ENCODE peak calls at places on chromosomes 4 and X, in ten cellular contexts. One of them, this sample, is unnamed.

GRCh38 chr4:118277243-118277642 is 75.6 kb downstream of the PRSS12 start:
- DNase-seq in AG10803: no peak
- DNase-seq in tibial nerve: no peak
- DNase-seq in lower leg skin: no peak
- DNase-seq in esophagus squamous epithelium: no peak
- DNase-seq in sigmoid colon: no peak
- DNase-seq in tibial artery: no peak
- DNase-seq in pancreas: no peak
- DNase-seq in stomach: no peak
- DNase-seq in dorsolateral prefrontal cortex: no peak
- DNase-seq in this sample: no peak

GRCh38 chrX:116238093-116238492 is 67.5 kb downstream of the AGTR2 start:
- DNase-seq in lower leg skin: no peak
- DNase-seq in pancreas: no peak
- DNase-seq in tibial nerve: no peak
- DNase-seq in tibial artery: no peak
- DNase-seq in AG10803: no peak
- DNase-seq in esophagus squamous epithelium: no peak
- DNase-seq in dorsolateral prefrontal cortex: no peak
- DNase-seq in stomach: no peak
- DNase-seq in sigmoid colon: no peak
- DNase-seq in this sample: no peak

GRCh38 chrX:118420462-118420861 is 74.6 kb downstream of the WDR44 start:
- DNase-seq in AG10803: peak; percentile 5
- DNase-seq in lower leg skin: no peak
- DNase-seq in esophagus squamous epithelium: no peak
- DNase-seq in tibial nerve: no peak
- DNase-seq in dorsolateral prefrontal cortex: no peak
- DNase-seq in tibial artery: no peak
- DNase-seq in pancreas: no peak
- DNase-seq in sigmoid colon: no peak
- DNase-seq in stomach: no peak
- DNase-seq in this sample: no peak

GRCh38 chrX:46444011-46444410 is 101.2 kb downstream of the ZNF674 start:
- DNase-seq in esophagus squamous epithelium: no peak
- DNase-seq in tibial nerve: no peak
- DNase-seq in stomach: no peak
- DNase-seq in lower leg skin: no peak
- DNase-seq in dorsolateral prefrontal cortex: no peak
- DNase-seq in pancreas: no peak
- DNase-seq in tibial artery: no peak
- DNase-seq in AG10803: peak; percentile 87
- DNase-seq in sigmoid colon: no peak
- DNase-seq in this sample: no peak

GRCh38 chr4:3767569-3768288 is 1.5 kb downstream of the ADRA2C start:
- DNase-seq in stomach: no peak
- DNase-seq in esophagus squamous epithelium: no peak
- DNase-seq in tibial nerve: no peak
- DNase-seq in pancreas: no peak
- DNase-seq in sigmoid colon: no peak
- DNase-seq in dorsolateral prefrontal cortex: no peak
- DNase-seq in lower leg skin: no peak
- DNase-seq in AG10803: no peak
- DNase-seq in tibial artery: no peak
- DNase-seq in this sample: no peak

GRCh38 chrX:40054793-40055192 is 43.0 kb downstream of the BCOR start:
- DNase-seq in dorsolateral prefrontal cortex: no peak
- DNase-seq in tibial nerve: no peak
- DNase-seq in pancreas: no peak
- DNase-seq in lower leg skin: no peak
- DNase-seq in AG10803: no peak
- DNase-seq in sigmoid colon: no peak
- DNase-seq in tibial artery: no peak
- DNase-seq in stomach: no peak
- DNase-seq in esophagus squamous epithelium: no peak
- DNase-seq in this sample: no peak

GRCh38 chr4:13694256-13694655 is 66.7 kb upstream of the BOD1L1 start:
- DNase-seq in tibial artery: no peak
- DNase-seq in lower leg skin: no peak
- DNase-seq in AG10803: no peak
- DNase-seq in dorsolateral prefrontal cortex: no peak
- DNase-seq in sigmoid colon: no peak
- DNase-seq in esophagus squamous epithelium: no peak
- DNase-seq in pancreas: no peak
- DNase-seq in stomach: no peak
- DNase-seq in tibial nerve: no peak
- DNase-seq in this sample: no peak

GRCh38 chr4:110622841-110623709 is at the start of gene PITX2:
- DNase-seq in tibial nerve: no peak
- DNase-seq in sigmoid colon: peak; percentile 70
- DNase-seq in tibial artery: no peak
- DNase-seq in stomach: no peak
- DNase-seq in lower leg skin: peak; percentile 97
- DNase-seq in pancreas: peak; percentile 62
- DNase-seq in dorsolateral prefrontal cortex: no peak
- DNase-seq in AG10803: peak; percentile 90
- DNase-seq in esophagus squamous epithelium: peak; percentile 17
- DNase-seq in this sample: peak; percentile 67

GRCh38 chrX:32448320-32448719 is 763.0 kb downstream of the DMD start:
- DNase-seq in tibial nerve: no peak
- DNase-seq in pancreas: no peak
- DNase-seq in tibial artery: no peak
- DNase-seq in lower leg skin: no peak
- DNase-seq in esophagus squamous epithelium: no peak
- DNase-seq in stomach: no peak
- DNase-seq in AG10803: no peak
- DNase-seq in dorsolateral prefrontal cortex: no peak
- DNase-seq in sigmoid colon: no peak
- DNase-seq in this sample: no peak

GRCh38 chr4:70651864-70652506 is 14.3 kb downstream of the JCHAIN start:
- DNase-seq in stomach: no peak
- DNase-seq in pancreas: no peak
- DNase-seq in lower leg skin: no peak
- DNase-seq in sigmoid colon: no peak
- DNase-seq in dorsolateral prefrontal cortex: no peak
- DNase-seq in tibial nerve: no peak
- DNase-seq in tibial artery: no peak
- DNase-seq in esophagus squamous epithelium: no peak
- DNase-seq in AG10803: peak; percentile 38
- DNase-seq in this sample: no peak
- TF ChIP-seq CTCF in stomach: peak; percentile 55
- TF ChIP-seq CTCF in pancreas: peak; percentile 36
- TF ChIP-seq CTCF in lower leg skin: no peak
- TF ChIP-seq CTCF in sigmoid colon: peak; percentile 37
- TF ChIP-seq CTCF in dorsolateral prefrontal cortex: peak; percentile 61
- TF ChIP-seq CTCF in tibial nerve: peak; percentile 51
- TF ChIP-seq CTCF in tibial artery: peak; percentile 63
- TF ChIP-seq CTCF in esophagus squamous epithelium: peak; percentile 57
- TF ChIP-seq CTCF in AG10803: peak; percentile 65
- TF ChIP-seq CTCF in this sample: peak; percentile 57

GRCh38 chrX:109472939-109473713 is 8.8 kb downstream of the GUCY2F start:
- DNase-seq in lower leg skin: no peak
- DNase-seq in AG10803: peak; percentile 5
- DNase-seq in tibial artery: no peak
- DNase-seq in esophagus squamous epithelium: no peak
- DNase-seq in dorsolateral prefrontal cortex: no peak
- DNase-seq in stomach: no peak
- DNase-seq in sigmoid colon: no peak
- DNase-seq in pancreas: no peak
- DNase-seq in tibial nerve: no peak
- DNase-seq in this sample: peak; percentile 14
- TF ChIP-seq CTCF in lower leg skin: no peak
- TF ChIP-seq CTCF in AG10803: peak; percentile 2
- TF ChIP-seq CTCF in tibial artery: no peak
- TF ChIP-seq CTCF in esophagus squamous epithelium: no peak
- TF ChIP-seq CTCF in dorsolateral prefrontal cortex: no peak
- TF ChIP-seq CTCF in stomach: no peak
- TF ChIP-seq CTCF in sigmoid colon: no peak
- TF ChIP-seq CTCF in pancreas: no peak
- TF ChIP-seq CTCF in tibial nerve: no peak
- TF ChIP-seq CTCF in this sample: no peak

GRCh38 chr4:1746265-1746691 is 25.0 kb downstream of the TACC3 start:
- DNase-seq in tibial artery: no peak
- DNase-seq in sigmoid colon: peak; percentile 78
- DNase-seq in stomach: peak; percentile 80
- DNase-seq in AG10803: peak; percentile 53
- DNase-seq in lower leg skin: peak; percentile 93
- DNase-seq in esophagus squamous epithelium: no peak
- DNase-seq in pancreas: peak; percentile 61
- DNase-seq in tibial nerve: peak; percentile 28
- DNase-seq in dorsolateral prefrontal cortex: peak; percentile 72
- DNase-seq in this sample: peak; percentile 55
- TF ChIP-seq CTCF in tibial artery: peak; percentile 61
- TF ChIP-seq CTCF in sigmoid colon: peak; percentile 48
- TF ChIP-seq CTCF in stomach: peak; percentile 80
- TF ChIP-seq CTCF in AG10803: peak; percentile 66
- TF ChIP-seq CTCF in lower leg skin: no peak
- TF ChIP-seq CTCF in esophagus squamous epithelium: peak; percentile 80
- TF ChIP-seq CTCF in pancreas: peak; percentile 78
- TF ChIP-seq CTCF in tibial nerve: peak; percentile 76
- TF ChIP-seq CTCF in dorsolateral prefrontal cortex: peak; percentile 80
- TF ChIP-seq CTCF in this sample: peak; percentile 65

DNA sequence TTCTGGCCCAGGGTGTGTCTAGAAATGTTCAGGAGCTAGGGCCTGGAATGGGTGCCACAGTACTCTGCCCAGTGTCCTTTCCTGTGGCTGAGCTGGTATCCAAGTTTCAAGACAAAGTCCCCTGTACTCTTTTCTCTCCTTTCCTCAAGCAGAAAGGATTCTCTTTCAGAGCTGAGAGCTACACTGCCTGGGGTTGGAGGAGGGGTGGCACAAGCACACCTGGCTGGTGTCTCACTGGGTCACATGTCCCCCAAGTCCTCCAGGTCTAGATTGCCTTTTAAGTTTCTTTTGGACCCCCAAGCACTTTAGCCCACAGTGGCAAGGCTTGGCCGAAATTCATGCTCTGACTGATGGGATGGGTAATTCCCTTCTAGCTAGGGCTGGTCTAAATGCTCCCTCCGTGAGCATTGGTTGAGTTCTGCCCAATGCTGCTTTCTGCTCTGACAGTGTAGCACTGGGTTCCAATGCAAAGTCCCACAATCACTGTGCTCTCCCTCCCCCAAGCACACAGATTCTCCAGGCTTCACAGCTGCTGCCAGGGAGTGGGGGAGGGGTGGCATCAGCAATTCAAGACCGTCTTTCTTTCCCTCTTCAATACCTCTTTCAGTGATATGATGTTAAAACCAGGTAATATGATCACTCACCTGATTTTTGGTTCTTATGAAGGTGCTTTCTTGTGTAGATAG is 47.8 kb downstream of the BEX3 start:
- DNase-seq in lower leg skin: no peak
- DNase-seq in sigmoid colon: no peak
- DNase-seq in tibial artery: no peak
- DNase-seq in esophagus squamous epithelium: no peak
- DNase-seq in stomach: no peak
- DNase-seq in tibial nerve: no peak
- DNase-seq in dorsolateral prefrontal cortex: no peak
- DNase-seq in AG10803: no peak
- DNase-seq in pancreas: no peak
- DNase-seq in this sample: no peak
- TF ChIP-seq CTCF in lower leg skin: no peak
- TF ChIP-seq CTCF in sigmoid colon: no peak
- TF ChIP-seq CTCF in tibial artery: no peak
- TF ChIP-seq CTCF in esophagus squamous epithelium: no peak
- TF ChIP-seq CTCF in stomach: no peak
- TF ChIP-seq CTCF in tibial nerve: no peak
- TF ChIP-seq CTCF in dorsolateral prefrontal cortex: no peak
- TF ChIP-seq CTCF in AG10803: no peak
- TF ChIP-seq CTCF in pancreas: no peak
- TF ChIP-seq CTCF in this sample: no peak

DNA sequence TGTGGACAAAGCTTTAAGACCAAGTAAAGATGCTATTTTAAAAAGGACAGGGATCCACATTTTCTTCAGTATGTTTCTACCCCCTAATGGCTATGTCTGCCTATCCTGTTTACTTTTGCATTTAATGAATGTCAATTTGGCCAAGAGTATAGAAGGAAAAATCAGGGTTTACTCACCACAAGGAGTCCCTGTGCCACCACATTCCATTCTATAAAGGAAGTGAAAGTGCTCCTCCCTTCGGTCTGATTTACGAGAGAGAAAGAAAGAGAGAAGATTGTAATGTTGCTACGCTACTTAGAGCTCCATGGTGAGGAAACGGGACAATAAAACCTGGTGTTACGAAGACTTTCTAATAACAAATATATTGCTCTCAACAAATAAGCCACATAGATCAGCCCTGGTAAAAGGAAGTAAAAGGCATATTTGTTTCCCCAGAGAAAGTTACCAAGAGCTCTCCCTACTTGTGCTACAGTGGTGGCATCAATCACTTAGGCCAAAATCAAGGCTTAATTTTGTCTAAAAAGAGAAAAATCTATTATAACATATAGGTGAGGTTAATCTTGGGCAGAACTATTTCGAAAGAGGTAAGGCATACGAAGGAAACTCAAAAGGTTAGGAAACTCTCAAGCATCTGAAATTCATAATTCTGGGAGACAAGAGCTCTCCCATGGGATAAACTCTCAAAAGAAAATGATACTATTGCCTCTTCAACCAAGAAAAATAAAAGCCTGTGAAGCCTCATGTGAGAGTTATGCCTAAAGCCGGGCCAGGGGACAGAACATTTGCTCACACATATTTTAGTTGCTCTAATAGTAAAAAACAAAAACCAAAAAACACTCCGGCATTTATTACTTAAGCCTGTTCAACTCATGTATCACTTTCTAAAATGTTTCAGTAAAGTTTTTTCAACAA is 29.5 kb downstream of the TAPT1 start:
- DNase-seq in pancreas: peak; percentile 5
- DNase-seq in dorsolateral prefrontal cortex: no peak
- DNase-seq in stomach: no peak
- DNase-seq in lower leg skin: no peak
- DNase-seq in tibial artery: no peak
- DNase-seq in sigmoid colon: no peak
- DNase-seq in tibial nerve: no peak
- DNase-seq in esophagus squamous epithelium: no peak
- DNase-seq in AG10803: peak; percentile 80
- DNase-seq in this sample: no peak
- TF ChIP-seq CTCF in pancreas: no peak
- TF ChIP-seq CTCF in dorsolateral prefrontal cortex: peak; percentile 59
- TF ChIP-seq CTCF in stomach: peak; percentile 60
- TF ChIP-seq CTCF in lower leg skin: no peak
- TF ChIP-seq CTCF in tibial artery: peak; percentile 47
- TF ChIP-seq CTCF in sigmoid colon: peak; percentile 24
- TF ChIP-seq CTCF in tibial nerve: peak; percentile 62
- TF ChIP-seq CTCF in esophagus squamous epithelium: peak; percentile 46
- TF ChIP-seq CTCF in AG10803: peak; percentile 50
- TF ChIP-seq CTCF in this sample: no peak

DNA sequence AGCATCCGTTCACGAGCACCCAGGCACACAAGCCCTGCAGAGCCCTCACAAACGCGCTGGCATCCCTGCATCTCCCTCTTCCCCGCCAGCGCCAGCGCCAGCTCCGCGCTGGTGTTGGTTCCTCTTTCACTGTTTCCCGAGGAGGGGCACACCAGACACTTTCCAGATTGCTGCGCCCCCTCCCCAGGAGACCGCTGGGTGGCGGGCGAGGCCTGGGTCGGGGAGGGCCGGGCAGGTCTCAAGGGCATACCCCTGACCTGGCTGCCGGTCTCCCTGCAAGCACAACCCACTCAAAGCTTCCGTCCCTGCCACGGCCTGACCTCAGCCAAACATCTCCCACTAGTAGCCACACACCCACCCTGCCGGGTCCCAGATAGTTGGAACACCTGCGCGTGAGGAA is 2.2 kb upstream of the NKX1-1 start:
- DNase-seq in AG10803: no peak
- DNase-seq in lower leg skin: peak; percentile 75
- DNase-seq in dorsolateral prefrontal cortex: no peak
- DNase-seq in pancreas: no peak
- DNase-seq in stomach: peak; percentile 19
- DNase-seq in sigmoid colon: peak; percentile 46
- DNase-seq in esophagus squamous epithelium: no peak
- DNase-seq in tibial nerve: no peak
- DNase-seq in tibial artery: no peak
- DNase-seq in this sample: no peak
- TF ChIP-seq CTCF in AG10803: no peak
- TF ChIP-seq CTCF in lower leg skin: no peak
- TF ChIP-seq CTCF in dorsolateral prefrontal cortex: no peak
- TF ChIP-seq CTCF in pancreas: no peak
- TF ChIP-seq CTCF in stomach: no peak
- TF ChIP-seq CTCF in sigmoid colon: no peak
- TF ChIP-seq CTCF in esophagus squamous epithelium: no peak
- TF ChIP-seq CTCF in tibial nerve: no peak
- TF ChIP-seq CTCF in tibial artery: no peak
- TF ChIP-seq CTCF in this sample: no peak

This sample was measured in ovary.